ENCODE peak calls at places on chromosomes 7 and 10, in nine cellular contexts. One of them, this sample, is unnamed.

GRCh38 chr7:72435913-72436480 is 23.9 kb upstream of the CALN1 start:
- DNase-seq in A549: no peak
- DNase-seq in HL-60: no peak
- DNase-seq in K562: no peak
- DNase-seq in SK-N-SH: no peak
- DNase-seq in Panc1: no peak
- DNase-seq in HCT116: no peak
- DNase-seq in HepG2: no peak
- DNase-seq in GM12878: no peak
- DNase-seq in this sample: no peak

GRCh38 chr7:108454674-108455523 is 1.3 kb downstream of the NRCAM start:
- DNase-seq in A549: peak; percentile 64
- DNase-seq in HL-60: no peak
- DNase-seq in K562: no peak
- DNase-seq in SK-N-SH: peak; percentile 90
- DNase-seq in Panc1: no peak
- DNase-seq in HCT116: no peak
- DNase-seq in HepG2: no peak
- DNase-seq in GM12878: no peak
- DNase-seq in this sample: peak; percentile 70

GRCh38 chr10:44628921-44629320 is 244.0 kb upstream of the CXCL12 start:
- DNase-seq in A549: peak; percentile 56
- DNase-seq in HL-60: no peak
- DNase-seq in K562: peak; percentile 15
- DNase-seq in SK-N-SH: no peak
- DNase-seq in Panc1: no peak
- DNase-seq in HCT116: no peak
- DNase-seq in HepG2: no peak
- DNase-seq in GM12878: no peak
- DNase-seq in this sample: peak; percentile 13

GRCh38 chr7:102061981-102062390 is 224.7 kb upstream of the SH2B2 start:
- DNase-seq in A549: peak; percentile 38
- DNase-seq in HL-60: peak; percentile 91
- DNase-seq in K562: no peak
- DNase-seq in SK-N-SH: no peak
- DNase-seq in Panc1: no peak
- DNase-seq in HCT116: no peak
- DNase-seq in HepG2: no peak
- DNase-seq in GM12878: peak; percentile 82
- DNase-seq in this sample: no peak

GRCh38 chr7:35035511-35035921 is 1.8 kb downstream of the DPY19L1 start:
- DNase-seq in A549: peak; percentile 75
- DNase-seq in HL-60: no peak
- DNase-seq in K562: peak; percentile 72
- DNase-seq in SK-N-SH: no peak
- DNase-seq in Panc1: peak; percentile 67
- DNase-seq in HCT116: peak; percentile 45
- DNase-seq in HepG2: peak; percentile 21
- DNase-seq in GM12878: no peak
- DNase-seq in this sample: peak; percentile 60

GRCh38 chr7:152395115-152395514 is 40.7 kb downstream of the KMT2C start:
- DNase-seq in A549: peak; percentile 35
- DNase-seq in HL-60: no peak
- DNase-seq in K562: peak; percentile 48
- DNase-seq in SK-N-SH: no peak
- DNase-seq in Panc1: no peak
- DNase-seq in HCT116: no peak
- DNase-seq in HepG2: no peak
- DNase-seq in GM12878: no peak
- DNase-seq in this sample: no peak

GRCh38 chr7:141074997-141075396 is 1.1 kb downstream of the TMEM178B start:
- DNase-seq in A549: no peak
- DNase-seq in HL-60: no peak
- DNase-seq in K562: no peak
- DNase-seq in SK-N-SH: peak; percentile 33
- DNase-seq in Panc1: no peak
- DNase-seq in HCT116: no peak
- DNase-seq in HepG2: no peak
- DNase-seq in GM12878: no peak
- DNase-seq in this sample: no peak

GRCh38 chr7:30074422-30075030 is 46.3 kb downstream of the PLEKHA8 start:
- DNase-seq in A549: peak; percentile 49
- DNase-seq in HL-60: peak; percentile 5
- DNase-seq in K562: peak; percentile 48
- DNase-seq in SK-N-SH: peak; percentile 32
- DNase-seq in Panc1: peak; percentile 22
- DNase-seq in HCT116: peak; percentile 38
- DNase-seq in HepG2: peak; percentile 30
- DNase-seq in GM12878: no peak
- DNase-seq in this sample: peak; percentile 79

GRCh38 chr7:74233655-74234280 is 20.4 kb downstream of the RFC2 start:
- DNase-seq in A549: no peak
- DNase-seq in HL-60: no peak
- DNase-seq in K562: peak; percentile 50
- DNase-seq in SK-N-SH: no peak
- DNase-seq in Panc1: no peak
- DNase-seq in HCT116: no peak
- DNase-seq in HepG2: no peak
- DNase-seq in GM12878: no peak
- DNase-seq in this sample: no peak

GRCh38 chr7:129423700-129424410 is 10.4 kb upstream of the STRIP2 start:
- DNase-seq in A549: peak; percentile 11
- DNase-seq in HL-60: no peak
- DNase-seq in K562: peak; percentile 87
- DNase-seq in SK-N-SH: peak; percentile 43
- DNase-seq in Panc1: no peak
- DNase-seq in HCT116: no peak
- DNase-seq in HepG2: peak; percentile 12
- DNase-seq in GM12878: no peak
- DNase-seq in this sample: no peak

GRCh38 chr10:30384791-30385201 is 35.7 kb upstream of the MTPAP start:
- DNase-seq in A549: peak; percentile 67
- DNase-seq in HL-60: peak; percentile 23
- DNase-seq in K562: peak; percentile 57
- DNase-seq in SK-N-SH: peak; percentile 68
- DNase-seq in Panc1: peak; percentile 8
- DNase-seq in HCT116: peak; percentile 48
- DNase-seq in HepG2: peak; percentile 24
- DNase-seq in GM12878: no peak
- DNase-seq in this sample: peak; percentile 79

GRCh38 chr7:127751723-127752448 is 99.9 kb downstream of the SND1 start:
- DNase-seq in A549: no peak
- DNase-seq in HL-60: no peak
- DNase-seq in K562: no peak
- DNase-seq in SK-N-SH: no peak
- DNase-seq in Panc1: no peak
- DNase-seq in HCT116: no peak
- DNase-seq in HepG2: no peak
- DNase-seq in GM12878: no peak
- DNase-seq in this sample: no peak

GRCh38 chr7:18429547-18429946 is 66.0 kb upstream of the HDAC9 start:
- DNase-seq in A549: no peak
- DNase-seq in HL-60: no peak
- DNase-seq in K562: no peak
- DNase-seq in SK-N-SH: no peak
- DNase-seq in Panc1: no peak
- DNase-seq in HCT116: no peak
- DNase-seq in HepG2: no peak
- DNase-seq in GM12878: no peak
- DNase-seq in this sample: no peak

GRCh38 chr10:45425628-45426563 is 51.9 kb downstream of the ALOX5 start:
- DNase-seq in A549: peak; percentile 34
- DNase-seq in HL-60: peak; percentile 69
- DNase-seq in K562: no peak
- DNase-seq in SK-N-SH: no peak
- DNase-seq in Panc1: no peak
- DNase-seq in HCT116: peak; percentile 12
- DNase-seq in HepG2: no peak
- DNase-seq in GM12878: no peak
- DNase-seq in this sample: no peak

GRCh38 chr10:70533189-70533558 is 54.6 kb downstream of the PALD1 start:
- DNase-seq in A549: no peak
- DNase-seq in HL-60: no peak
- DNase-seq in K562: no peak
- DNase-seq in SK-N-SH: no peak
- DNase-seq in Panc1: no peak
- DNase-seq in HCT116: no peak
- DNase-seq in HepG2: no peak
- DNase-seq in GM12878: no peak
- DNase-seq in this sample: no peak

GRCh38 chr10:100998183-100998990 is 1.2 kb upstream of the LZTS2 start:
- DNase-seq in A549: peak; percentile 77
- DNase-seq in HL-60: peak; percentile 82
- DNase-seq in K562: peak; percentile 86
- DNase-seq in SK-N-SH: peak; percentile 96
- DNase-seq in Panc1: no peak
- DNase-seq in HCT116: no peak
- DNase-seq in HepG2: peak; percentile 78
- DNase-seq in GM12878: no peak
- DNase-seq in this sample: peak; percentile 76

GRCh38 chr10:100998991-100999741 is 442 bp upstream of the LZTS2 start:
- DNase-seq in A549: peak; percentile 74
- DNase-seq in HL-60: peak; percentile 70
- DNase-seq in K562: peak; percentile 79
- DNase-seq in SK-N-SH: peak; percentile 93
- DNase-seq in Panc1: no peak
- DNase-seq in HCT116: no peak
- DNase-seq in HepG2: peak; percentile 45
- DNase-seq in GM12878: no peak
- DNase-seq in this sample: peak; percentile 76

GRCh38 chr10:101000602-101000991 is 989 bp downstream of the LZTS2 start:
- DNase-seq in A549: no peak
- DNase-seq in HL-60: no peak
- DNase-seq in K562: no peak
- DNase-seq in SK-N-SH: no peak
- DNase-seq in Panc1: no peak
- DNase-seq in HCT116: no peak
- DNase-seq in HepG2: no peak
- DNase-seq in GM12878: no peak
- DNase-seq in this sample: no peak

GRCh38 chr10:101001225-101002035 is 1.8 kb downstream of the LZTS2 start:
- DNase-seq in A549: no peak
- DNase-seq in HL-60: no peak
- DNase-seq in K562: peak; percentile 64
- DNase-seq in SK-N-SH: peak; percentile 68
- DNase-seq in Panc1: no peak
- DNase-seq in HCT116: no peak
- DNase-seq in HepG2: no peak
- DNase-seq in GM12878: no peak
- DNase-seq in this sample: no peak

GRCh38 chr10:100999742-101000601 is at the start of gene LZTS2:
- DNase-seq in A549: no peak
- DNase-seq in HL-60: no peak
- DNase-seq in K562: peak; percentile 21
- DNase-seq in SK-N-SH: peak; percentile 93
- DNase-seq in Panc1: no peak
- DNase-seq in HCT116: no peak
- DNase-seq in HepG2: no peak
- DNase-seq in GM12878: no peak
- DNase-seq in this sample: peak; percentile 62
- TF ChIP-seq REST in A549: no peak
- TF ChIP-seq REST in HL-60: no peak
- TF ChIP-seq REST in K562: no peak
- TF ChIP-seq REST in SK-N-SH: no peak
- TF ChIP-seq REST in Panc1: no peak
- TF ChIP-seq REST in HCT116: no peak
- TF ChIP-seq REST in HepG2: no peak
- TF ChIP-seq REST in GM12878: no peak
- TF ChIP-seq REST in this sample: no peak

GRCh38 chr7:27116521-27116946 is 14.0 kb downstream of the HOXA4 start:
- DNase-seq in A549: no peak
- DNase-seq in HL-60: no peak
- DNase-seq in K562: no peak
- DNase-seq in SK-N-SH: no peak
- DNase-seq in Panc1: no peak
- DNase-seq in HCT116: no peak
- DNase-seq in HepG2: no peak
- DNase-seq in GM12878: no peak
- DNase-seq in this sample: no peak
- TF ChIP-seq CTCF in A549: no peak
- TF ChIP-seq CTCF in HL-60: no peak
- TF ChIP-seq CTCF in K562: no peak
- TF ChIP-seq CTCF in SK-N-SH: no peak
- TF ChIP-seq CTCF in Panc1: no peak
- TF ChIP-seq CTCF in HCT116: no peak
- TF ChIP-seq CTCF in HepG2: no peak
- TF ChIP-seq CTCF in GM12878: no peak
- TF ChIP-seq CTCF in this sample: no peak

DNA sequence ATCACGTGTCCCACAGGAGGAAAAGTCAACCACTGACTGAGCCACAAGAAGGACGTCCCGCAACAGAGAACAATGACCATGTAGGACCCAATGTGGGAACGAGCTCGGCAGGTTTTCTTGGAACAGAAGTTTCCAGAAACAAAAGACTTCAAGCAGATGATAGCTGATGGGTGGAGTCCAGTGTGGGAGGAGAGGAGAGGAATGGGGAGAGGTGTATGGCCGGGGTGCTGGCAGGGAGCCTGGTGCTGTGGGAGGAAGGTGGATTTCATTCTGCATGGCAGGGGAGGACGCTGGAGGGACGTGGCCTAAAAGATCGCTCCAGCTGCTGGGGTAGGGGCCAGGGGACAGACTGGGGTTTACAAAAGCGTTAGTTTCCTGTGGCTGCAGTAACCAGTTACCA is 48.5 kb upstream of the LMTK2 start:
- DNase-seq in A549: no peak
- DNase-seq in HL-60: no peak
- DNase-seq in K562: peak; percentile 21
- DNase-seq in SK-N-SH: no peak
- DNase-seq in Panc1: no peak
- DNase-seq in HCT116: no peak
- DNase-seq in HepG2: no peak
- DNase-seq in GM12878: no peak
- DNase-seq in this sample: no peak
- TF ChIP-seq REST in A549: no peak
- TF ChIP-seq REST in HL-60: no peak
- TF ChIP-seq REST in K562: no peak
- TF ChIP-seq REST in SK-N-SH: no peak
- TF ChIP-seq REST in Panc1: no peak
- TF ChIP-seq REST in HCT116: no peak
- TF ChIP-seq REST in HepG2: no peak
- TF ChIP-seq REST in GM12878: no peak
- TF ChIP-seq REST in this sample: no peak

GRCh38 chr10:132508497-132509443 is 28.8 kb upstream of the INPP5A start:
- DNase-seq in A549: peak; percentile 22
- DNase-seq in HL-60: no peak
- DNase-seq in K562: no peak
- DNase-seq in SK-N-SH: peak; percentile 12
- DNase-seq in Panc1: no peak
- DNase-seq in HCT116: no peak
- DNase-seq in HepG2: no peak
- DNase-seq in GM12878: no peak
- DNase-seq in this sample: no peak
- TF ChIP-seq CTCF in A549: no peak
- TF ChIP-seq CTCF in HL-60: no peak
- TF ChIP-seq CTCF in K562: no peak
- TF ChIP-seq CTCF in SK-N-SH: no peak
- TF ChIP-seq CTCF in Panc1: no peak
- TF ChIP-seq CTCF in HCT116: no peak
- TF ChIP-seq CTCF in HepG2: peak; percentile 60
- TF ChIP-seq CTCF in GM12878: no peak
- TF ChIP-seq CTCF in this sample: no peak